ENCODE peak calls at places on chromosomes 11 and 22, in nine cellular contexts. O is astrocyte of the spinal cord, B is pancreas, L is ascending aorta, Q is mucosa of descending colon, A is GM13977, T is foreskin fibroblast, R is right lobe of liver, Y is endothelial cell of umbilical vein. N is an unnamed sample.

GRCh38 chr11:17883946-17884345 is 128.9 kb downstream of the SERGEF start:
- DNase-seq in O (no peak), B (no peak), A (no peak), L (no peak), T (no peak), R (no peak), Y (no peak), Q (peak), N (no peak)

GRCh38 chr11:123218451-123218850 is 23.4 kb upstream of the CLMP start:
- DNase-seq in Q (no peak), R (no peak), O (no peak), A (no peak), B (no peak), L (no peak), Y (no peak), T (no peak), N (no peak)

GRCh38 chr22:33605201-33605600 is 315.1 kb downstream of the LARGE1 start:
- DNase-seq in R (no peak), B (no peak), Y (no peak), T (peak), A (no peak), Q (no peak), L (no peak), O (no peak), N (no peak)

GRCh38 chr11:3177931-3178330 is 12.8 kb upstream of the OSBPL5 start:
- DNase-seq in L (no peak), A (no peak), Y (no peak), B (no peak), R (no peak), O (peak), T (peak), Q (no peak), N (no peak)

GRCh38 chr22:46673677-46674236 is 53.6 kb downstream of the GRAMD4 start:
- DNase-seq in T (no peak), L (no peak), A (no peak), R (no peak), B (no peak), Y (no peak), O (no peak), Q (no peak), N (peak)

GRCh38 chr11:27381238-27381666 is 18.2 kb upstream of the CCDC34 start:
- DNase-seq in B (peak), L (no peak), A (no peak), R (peak), Q (no peak), O (no peak), T (no peak), Y (no peak), N (no peak)

GRCh38 chr11:22797081-22797480 is 32.5 kb downstream of the SVIP start:
- DNase-seq in O (no peak), R (no peak), L (no peak), A (no peak), Q (no peak), B (no peak), Y (no peak), T (no peak), N (no peak)

GRCh38 chr11:25755918-25756584 is 575.9 kb upstream of the ANO3 start:
- DNase-seq in L (no peak), Y (no peak), B (peak), R (no peak), A (no peak), O (no peak), Q (peak), T (no peak), N (no peak)

GRCh38 chr11:721913-722811 is 16.1 kb downstream of the EPS8L2 start:
- DNase-seq in T (no peak), A (peak), L (no peak), Y (no peak), B (peak), R (peak), Q (peak), O (no peak), N (peak)

GRCh38 chr11:1852885-1853284 is at the start of gene LSP1:
- DNase-seq in O (no peak), L (no peak), Y (no peak), A (peak), Q (peak), B (peak), T (no peak), R (no peak), N (peak)

GRCh38 chr11:74929431-74930363 is 19.2 kb downstream of the XRRA1 start:
- DNase-seq in Q (no peak), Y (peak), A (peak), O (peak), T (peak), L (peak), R (peak), B (peak), N (peak)

GRCh38 chr11:132793831-132794230 is 738.5 kb downstream of the OPCML start:
- DNase-seq in Q (no peak), T (no peak), Y (no peak), B (no peak), A (no peak), L (no peak), O (no peak), R (no peak), N (no peak)

GRCh38 chr22:39433476-39434242 is 23.2 kb upstream of the MGAT3 start:
- DNase-seq in A (no peak), R (no peak), B (no peak), T (no peak), L (no peak), Q (peak), O (no peak), Y (no peak), N (no peak)

GRCh38 chr11:116925050-116925449 is 87.6 kb upstream of the APOA1 start:
- DNase-seq in O (no peak), Y (no peak), R (no peak), L (no peak), B (no peak), Q (no peak), A (no peak), T (no peak), N (peak)

GRCh38 chr11:72229336-72229924 is 4.9 kb downstream of the INPPL1 start:
- DNase-seq in L (peak), O (no peak), B (no peak), Y (no peak), A (no peak), Q (no peak), R (no peak), T (no peak), N (no peak)

GRCh38 chr11:2261436-2262230 is 8.8 kb downstream of the ASCL2 start:
- DNase-seq in L (peak), B (no peak), T (no peak), A (no peak), O (no peak), Y (no peak), R (no peak), Q (no peak), N (no peak)

GRCh38 chr11:70555092-70555491 is 156.8 kb downstream of the CTTN start:
- DNase-seq in O (no peak), B (no peak), A (no peak), T (no peak), L (no peak), Y (no peak), Q (no peak), R (no peak), N (no peak)

GRCh38 chr11:31870609-31871309 is 59.6 kb upstream of the PAX6 start:
- DNase-seq in B (peak), O (peak), L (no peak), T (peak), R (peak), A (peak), Q (no peak), Y (peak), N (peak)

GRCh38 chr11:77080643-77081210 is 14.0 kb downstream of the CAPN5 start:
- DNase-seq in L (peak), Q (no peak), A (no peak), T (peak), O (no peak), R (no peak), Y (no peak), B (no peak), N (no peak)

GRCh38 chr11:31240340-31240904 is 129.1 kb downstream of the DCDC1 start:
- DNase-seq in T (peak), O (peak), Y (peak), L (no peak), A (no peak), R (no peak), Q (no peak), B (no peak), N (peak)

GRCh38 chr22:49426098-49426497 is 401.6 kb downstream of the BRD1 start:
- DNase-seq in Y (no peak), T (no peak), Q (no peak), R (no peak), L (no peak), A (no peak), O (no peak), B (no peak), N (no peak)

GRCh38 chr11:114257621-114258558 is 38.3 kb upstream of the NNMT start:
- DNase-seq in Y (peak), T (peak), A (peak), Q (peak), L (peak), O (peak), B (peak), R (peak), N (no peak)
- TF ChIP-seq CTCF in Y (peak), T (no peak), A (no peak), Q (no peak), L (peak), O (peak), B (no peak), R (peak), N (no peak)

DNA sequence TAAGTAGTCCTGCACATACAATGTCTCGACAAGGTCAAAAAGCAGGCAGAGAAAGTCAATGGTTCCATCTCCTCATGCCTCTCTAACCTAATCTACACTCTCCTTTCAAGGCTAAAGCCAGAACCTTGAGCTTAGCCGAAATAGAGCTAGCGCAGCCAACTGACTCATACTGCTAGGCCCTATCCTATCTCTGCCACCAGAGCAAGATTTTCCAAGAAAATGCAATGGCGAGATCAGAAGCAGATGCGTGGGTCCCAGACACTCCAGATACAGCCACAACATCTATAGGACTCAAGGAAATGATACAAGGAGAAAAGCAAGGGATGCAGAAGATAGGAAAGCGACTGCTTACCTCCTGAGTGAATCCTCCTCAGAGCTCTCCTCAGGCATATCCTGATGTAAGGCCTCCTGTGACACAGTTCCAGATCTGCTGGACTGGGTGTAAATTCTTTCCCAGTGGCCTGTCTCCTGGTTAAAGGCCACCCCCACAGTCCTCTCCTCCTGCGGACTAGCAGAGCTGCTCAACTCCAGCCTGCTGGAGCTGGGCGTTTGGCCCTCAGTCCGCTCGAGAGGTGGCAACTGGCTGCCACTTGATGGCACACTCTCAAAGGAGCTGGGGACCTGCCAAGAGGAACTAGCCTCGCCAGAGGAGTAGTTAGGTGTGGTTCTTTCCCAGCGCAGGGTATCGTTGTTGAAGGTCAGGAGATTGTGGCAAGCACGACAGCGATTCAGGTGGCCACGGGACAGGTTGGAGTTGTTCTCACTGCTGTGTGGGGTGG is 52.0 kb downstream of the AMBRA1 start:
- DNase-seq in O (no peak), L (no peak), A (no peak), B (peak), Q (peak), R (peak), T (no peak), Y (no peak), N (no peak)
- TF ChIP-seq CTCF in O (no peak), L (no peak), A (no peak), B (peak), Q (peak), R (no peak), T (no peak), Y (no peak), N (no peak)

GRCh38 chr11:64563966-64564365 is 27.1 kb upstream of the SLC22A12 start:
- DNase-seq in Q (no peak), T (no peak), A (no peak), Y (no peak), L (no peak), B (no peak), R (no peak), O (no peak), N (no peak)

GRCh38 chr11:64566042-64566914 is 24.7 kb upstream of the SLC22A12 start:
- DNase-seq in Y (peak), L (no peak), R (peak), O (peak), A (no peak), T (peak), Q (peak), B (peak), N (peak)

GRCh38 chr11:64564419-64564818 is 26.6 kb upstream of the SLC22A12 start:
- DNase-seq in Y (no peak), Q (no peak), B (no peak), O (no peak), L (no peak), R (no peak), T (no peak), A (no peak), N (no peak)

GRCh38 chr11:64566915-64567882 is 23.8 kb upstream of the SLC22A12 start:
- DNase-seq in B (no peak), R (no peak), A (no peak), L (no peak), Y (no peak), T (no peak), Q (no peak), O (no peak), N (no peak)

GRCh38 chr11:64564947-64565889 is 25.8 kb upstream of the SLC22A12 start:
- DNase-seq in Q (no peak), L (no peak), O (no peak), B (no peak), Y (no peak), R (no peak), A (no peak), T (no peak), N (no peak)
- TF ChIP-seq CTCF in Q (no peak), L (no peak), O (peak), B (no peak), Y (no peak), R (no peak), A (peak), T (peak), N (no peak)

DNA sequence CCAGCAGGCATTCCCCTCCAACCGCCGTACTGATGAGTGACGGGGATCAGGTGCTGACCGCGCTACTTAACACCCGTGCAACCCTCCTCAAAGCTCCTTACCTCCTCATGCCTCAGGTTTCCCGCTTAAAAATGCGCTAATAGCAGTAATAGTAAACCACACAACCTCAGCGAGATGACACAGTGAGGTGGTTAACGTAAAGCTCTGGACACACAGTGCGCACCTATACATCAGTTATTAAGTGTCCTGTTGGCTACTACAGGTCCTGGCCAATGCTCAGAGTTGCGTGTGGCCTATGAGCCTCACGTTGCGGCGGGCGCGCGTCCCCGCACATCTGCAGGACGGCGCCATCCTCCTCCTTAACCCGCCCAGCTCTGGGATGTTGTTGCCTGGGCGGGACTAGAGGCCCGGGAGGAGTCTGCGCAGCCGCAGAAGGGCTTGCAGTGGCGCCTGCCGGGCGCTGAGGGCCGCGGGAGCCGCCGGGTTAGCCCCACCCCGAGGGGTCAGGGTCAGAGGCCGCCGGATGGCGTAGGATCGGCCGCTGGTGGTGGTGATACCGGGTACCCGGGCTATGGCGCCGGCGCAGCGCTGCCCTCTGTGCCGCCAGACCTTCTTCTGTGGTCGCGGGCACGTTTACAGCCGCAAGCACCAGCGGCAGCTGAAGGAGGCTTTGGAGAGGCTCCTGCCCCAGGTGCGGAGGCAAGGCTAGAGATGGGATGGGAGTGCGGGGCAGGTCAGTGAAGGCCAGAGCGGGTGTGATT is at the start of gene CENATAC:
- DNase-seq in Q (peak), B (peak), T (peak), O (peak), R (peak), L (peak), Y (peak), A (peak), N (peak)
- TF ChIP-seq CTCF in Q (no peak), B (no peak), T (no peak), O (no peak), R (peak), L (no peak), Y (no peak), A (no peak), N (no peak)

DNA sequence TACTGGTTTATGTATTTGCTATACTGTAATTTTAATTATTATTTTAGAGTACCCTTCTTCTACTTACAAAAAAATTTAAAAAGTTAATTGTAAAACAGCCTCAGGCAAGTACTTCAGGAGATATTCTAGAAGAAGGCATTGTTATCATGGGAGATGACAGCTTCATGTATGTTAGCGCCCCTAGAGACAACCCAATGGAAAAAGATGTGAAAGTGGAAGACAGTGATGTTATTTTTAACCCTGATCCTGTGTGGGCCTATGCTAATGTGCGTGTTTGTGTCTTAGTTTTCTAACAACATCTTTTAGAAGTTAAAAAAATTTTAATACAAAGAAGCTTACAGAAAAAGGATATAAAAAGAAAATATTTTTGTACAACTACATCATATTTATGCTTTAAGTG is 205.0 kb downstream of the FAM76B start:
- DNase-seq in O (no peak), R (no peak), Q (no peak), L (no peak), B (no peak), Y (no peak), A (no peak), T (no peak), N (no peak)
- TF ChIP-seq CTCF in O (no peak), R (no peak), Q (no peak), L (no peak), B (no peak), Y (no peak), A (peak), T (no peak), N (no peak)

DNA sequence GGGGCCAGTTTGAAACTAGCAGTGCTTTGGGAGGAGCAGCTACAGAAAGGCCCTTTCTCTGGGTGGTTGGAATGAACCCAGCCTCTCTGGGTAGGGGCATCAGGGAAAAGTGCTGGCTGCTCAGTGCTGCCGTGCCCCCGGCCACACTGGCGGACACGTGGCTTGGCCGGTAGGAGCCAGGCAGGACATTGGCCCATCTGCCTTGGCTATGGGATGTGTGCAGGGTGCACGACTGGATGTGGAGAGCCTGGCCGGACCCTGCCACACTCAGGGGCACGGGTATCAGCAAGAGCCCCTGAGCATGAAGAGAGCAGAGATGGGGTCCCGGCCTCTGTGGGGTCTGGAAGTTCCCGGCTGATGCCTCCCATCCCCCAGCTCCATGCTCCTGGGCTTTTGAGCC is 46.6 kb downstream of the TPCN2 start:
- DNase-seq in T (no peak), A (no peak), Q (no peak), L (no peak), O (no peak), B (peak), Y (no peak), R (no peak), N (no peak)
- TF ChIP-seq CTCF in T (no peak), A (no peak), Q (no peak), L (no peak), O (no peak), B (no peak), Y (no peak), R (no peak), N (no peak)

GRCh38 chr11:111514216-111515031 is at the start of gene HOATZ:
- DNase-seq in Y (no peak), T (peak), L (no peak), B (no peak), O (peak), R (no peak), A (no peak), Q (no peak), N (peak)
- TF ChIP-seq CTCF in Y (no peak), T (no peak), L (no peak), B (no peak), O (peak), R (no peak), A (no peak), Q (no peak), N (peak)

GRCh38 chr22:43428005-43428485 is 16.2 kb downstream of the MPPED1 start:
- DNase-seq in R (no peak), Q (peak), B (peak), L (no peak), O (no peak), A (no peak), Y (no peak), T (no peak), N (no peak)
- TF ChIP-seq CTCF in R (no peak), Q (no peak), B (no peak), L (no peak), O (no peak), A (no peak), Y (no peak), T (no peak), N (no peak)

DNA sequence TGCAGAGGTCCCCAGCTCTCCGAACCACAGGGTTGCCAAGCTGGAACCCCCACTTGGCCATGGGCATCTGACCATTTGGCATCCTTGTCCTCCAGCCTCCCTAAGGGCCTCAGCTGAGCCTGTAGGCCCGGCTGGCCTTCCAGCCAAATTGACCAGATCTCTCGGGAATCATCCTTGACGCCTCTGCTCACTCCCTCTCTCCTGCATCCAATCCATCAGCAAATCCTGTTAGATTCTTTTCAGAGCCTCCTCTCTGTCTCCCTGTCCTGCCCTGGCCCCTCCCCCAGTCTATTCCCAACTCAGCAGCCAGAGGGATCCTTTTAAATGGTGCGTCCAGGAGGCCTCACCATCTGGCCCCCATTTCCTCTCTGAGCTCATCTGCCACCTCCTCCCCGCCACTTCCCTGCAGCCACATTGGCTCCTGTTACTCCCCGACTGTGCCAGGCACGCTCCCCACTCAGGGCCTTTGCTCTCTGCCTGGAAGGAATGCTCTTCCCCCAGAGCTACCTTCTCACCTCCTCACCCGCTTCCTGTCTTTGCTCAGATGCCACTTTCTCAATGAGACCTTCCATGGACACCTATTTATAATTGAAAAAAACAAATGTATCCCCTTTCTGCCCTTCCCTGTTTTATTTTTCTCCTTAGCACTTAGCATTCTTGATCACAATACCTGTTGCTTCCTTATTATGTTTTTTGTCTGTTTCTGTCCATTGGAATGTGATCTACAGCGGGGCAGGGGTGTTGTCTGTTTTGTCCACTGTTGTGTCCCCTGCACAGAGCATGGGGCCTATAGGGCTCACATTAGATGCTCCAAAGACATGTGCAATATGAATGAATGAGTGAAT is 78.1 kb downstream of the NFAM1 start:
- DNase-seq in B (no peak), O (no peak), T (peak), A (no peak), Y (no peak), L (no peak), R (no peak), Q (no peak), N (no peak)
- TF ChIP-seq CTCF in B (no peak), O (no peak), T (peak), A (no peak), Y (no peak), L (no peak), R (no peak), Q (no peak), N (no peak)